ENCODE peak calls at places on chromosomes 5 and 9, in six cellular contexts. One of them, this sample, is unnamed.

GRCh38 chr5:63025679-63026078 is 447.1 kb downstream of the LRRC70 start:
- DNase-seq in MCF 10A: no peak
- DNase-seq in BE2C: no peak
- DNase-seq in left ventricle myocardium inferior: no peak
- DNase-seq in cardiac fibroblast: no peak
- DNase-seq in lung: no peak
- DNase-seq in this sample: no peak

GRCh38 chr5:5432020-5432707 is 9.7 kb downstream of the ICE1 start:
- DNase-seq in MCF 10A: peak; percentile 58
- DNase-seq in BE2C: no peak
- DNase-seq in left ventricle myocardium inferior: no peak
- DNase-seq in cardiac fibroblast: peak; percentile 84
- DNase-seq in lung: no peak
- DNase-seq in this sample: no peak

GRCh38 chr9:84669293-84670105 is at the start of gene NTRK2:
- DNase-seq in MCF 10A: peak; percentile 6
- DNase-seq in BE2C: no peak
- DNase-seq in left ventricle myocardium inferior: peak; percentile 36
- DNase-seq in cardiac fibroblast: peak; percentile 41
- DNase-seq in lung: no peak
- DNase-seq in this sample: peak; percentile 11

GRCh38 chr5:51987679-51988209 is 604.5 kb downstream of the ISL1 start:
- DNase-seq in MCF 10A: no peak
- DNase-seq in BE2C: peak; percentile 73
- DNase-seq in left ventricle myocardium inferior: no peak
- DNase-seq in cardiac fibroblast: no peak
- DNase-seq in lung: no peak
- DNase-seq in this sample: no peak

GRCh38 chr9:136401173-136401922 is 1.4 kb upstream of the SNAPC4 start:
- DNase-seq in MCF 10A: no peak
- DNase-seq in BE2C: no peak
- DNase-seq in left ventricle myocardium inferior: no peak
- DNase-seq in cardiac fibroblast: no peak
- DNase-seq in lung: no peak
- DNase-seq in this sample: no peak

GRCh38 chr9:112866662-112867274 is 23.9 kb downstream of the SLC46A2 start:
- DNase-seq in MCF 10A: peak; percentile 89
- DNase-seq in BE2C: no peak
- DNase-seq in left ventricle myocardium inferior: no peak
- DNase-seq in cardiac fibroblast: peak; percentile 35
- DNase-seq in lung: peak; percentile 74
- DNase-seq in this sample: no peak

GRCh38 chr9:27094640-27095039 is 14.4 kb upstream of the TEK start:
- DNase-seq in MCF 10A: peak; percentile 36
- DNase-seq in BE2C: no peak
- DNase-seq in left ventricle myocardium inferior: no peak
- DNase-seq in cardiac fibroblast: peak; percentile 97
- DNase-seq in lung: no peak
- DNase-seq in this sample: no peak

GRCh38 chr5:1930880-1931589 is 48.3 kb upstream of the IRX4 start:
- DNase-seq in MCF 10A: peak; percentile 52
- DNase-seq in BE2C: peak; percentile 13
- DNase-seq in left ventricle myocardium inferior: peak; percentile 37
- DNase-seq in cardiac fibroblast: no peak
- DNase-seq in lung: no peak
- DNase-seq in this sample: no peak

GRCh38 chr9:33318225-33318624 is 27.9 kb downstream of the NFX1 start:
- DNase-seq in MCF 10A: no peak
- DNase-seq in BE2C: no peak
- DNase-seq in left ventricle myocardium inferior: no peak
- DNase-seq in cardiac fibroblast: no peak
- DNase-seq in lung: no peak
- DNase-seq in this sample: no peak

GRCh38 chr5:8943301-8943700 is 602.6 kb downstream of the SEMA5A start:
- DNase-seq in MCF 10A: peak; percentile 7
- DNase-seq in BE2C: no peak
- DNase-seq in left ventricle myocardium inferior: no peak
- DNase-seq in cardiac fibroblast: peak; percentile 60
- DNase-seq in lung: no peak
- DNase-seq in this sample: no peak

GRCh38 chr9:9212963-9213362 is 1399.8 kb downstream of the PTPRD start:
- DNase-seq in MCF 10A: no peak
- DNase-seq in BE2C: no peak
- DNase-seq in left ventricle myocardium inferior: no peak
- DNase-seq in cardiac fibroblast: no peak
- DNase-seq in lung: no peak
- DNase-seq in this sample: no peak

GRCh38 chr5:144406463-144406862 is 235.8 kb downstream of the KCTD16 start:
- DNase-seq in MCF 10A: no peak
- DNase-seq in BE2C: no peak
- DNase-seq in left ventricle myocardium inferior: no peak
- DNase-seq in cardiac fibroblast: no peak
- DNase-seq in lung: no peak
- DNase-seq in this sample: no peak

GRCh38 chr5:10235350-10235749 is 14.3 kb downstream of the ATPSCKMT start:
- DNase-seq in MCF 10A: no peak
- DNase-seq in BE2C: no peak
- DNase-seq in left ventricle myocardium inferior: no peak
- DNase-seq in cardiac fibroblast: peak; percentile 18
- DNase-seq in lung: no peak
- DNase-seq in this sample: no peak

GRCh38 chr5:159660401-159660800 is 255.9 kb upstream of the ADRA1B start:
- DNase-seq in MCF 10A: peak; percentile 53
- DNase-seq in BE2C: no peak
- DNase-seq in left ventricle myocardium inferior: no peak
- DNase-seq in cardiac fibroblast: peak; percentile 25
- DNase-seq in lung: no peak
- DNase-seq in this sample: no peak

GRCh38 chr9:13431137-13431536 is 151.6 kb upstream of the MPDZ start:
- DNase-seq in MCF 10A: no peak
- DNase-seq in BE2C: no peak
- DNase-seq in left ventricle myocardium inferior: no peak
- DNase-seq in cardiac fibroblast: no peak
- DNase-seq in lung: no peak
- DNase-seq in this sample: no peak

GRCh38 chr9:19146441-19146840 is 19.1 kb upstream of the PLIN2 start:
- DNase-seq in MCF 10A: no peak
- DNase-seq in BE2C: no peak
- DNase-seq in left ventricle myocardium inferior: no peak
- DNase-seq in cardiac fibroblast: no peak
- DNase-seq in lung: no peak
- DNase-seq in this sample: no peak

GRCh38 chr9:127049044-127049443 is 73.4 kb downstream of the ANGPTL2 start:
- DNase-seq in MCF 10A: peak; percentile 96
- DNase-seq in BE2C: no peak
- DNase-seq in left ventricle myocardium inferior: no peak
- DNase-seq in cardiac fibroblast: peak; percentile 98
- DNase-seq in lung: peak; percentile 49
- DNase-seq in this sample: peak; percentile 51

GRCh38 chr5:56588636-56589485 is 226.5 kb upstream of the MAP3K1 start:
- DNase-seq in MCF 10A: no peak
- DNase-seq in BE2C: no peak
- DNase-seq in left ventricle myocardium inferior: peak; percentile 74
- DNase-seq in cardiac fibroblast: no peak
- DNase-seq in lung: peak; percentile 34
- DNase-seq in this sample: peak; percentile 66

GRCh38 chr9:6552738-6553121 is 92.8 kb downstream of the GLDC start:
- DNase-seq in MCF 10A: no peak
- DNase-seq in BE2C: no peak
- DNase-seq in left ventricle myocardium inferior: no peak
- DNase-seq in cardiac fibroblast: peak; percentile 68
- DNase-seq in lung: no peak
- DNase-seq in this sample: no peak

GRCh38 chr5:173913686-173914321 is 25.7 kb downstream of the CPEB4 start:
- DNase-seq in MCF 10A: no peak
- DNase-seq in BE2C: peak; percentile 20
- DNase-seq in left ventricle myocardium inferior: no peak
- DNase-seq in cardiac fibroblast: no peak
- DNase-seq in lung: no peak
- DNase-seq in this sample: no peak

GRCh38 chr5:669111-669841 is 23.9 kb downstream of the TPPP start:
- DNase-seq in MCF 10A: no peak
- DNase-seq in BE2C: peak; percentile 59
- DNase-seq in left ventricle myocardium inferior: no peak
- DNase-seq in cardiac fibroblast: no peak
- DNase-seq in lung: no peak
- DNase-seq in this sample: peak; percentile 32

GRCh38 chr5:78808380-78808779 is 159.8 kb upstream of the LHFPL2 start:
- DNase-seq in MCF 10A: no peak
- DNase-seq in BE2C: no peak
- DNase-seq in left ventricle myocardium inferior: peak; percentile 32
- DNase-seq in cardiac fibroblast: no peak
- DNase-seq in lung: no peak
- DNase-seq in this sample: no peak

GRCh38 chr9:15510789-15511575 is at the start of gene PSIP1:
- DNase-seq in MCF 10A: peak; percentile 83
- DNase-seq in BE2C: peak; percentile 84
- DNase-seq in left ventricle myocardium inferior: peak; percentile 77
- DNase-seq in cardiac fibroblast: peak; percentile 87
- DNase-seq in lung: peak; percentile 69
- DNase-seq in this sample: peak; percentile 93

GRCh38 chr5:103849934-103850333 is 287.3 kb upstream of the NUDT12 start:
- DNase-seq in MCF 10A: peak; percentile 45
- DNase-seq in BE2C: no peak
- DNase-seq in left ventricle myocardium inferior: no peak
- DNase-seq in cardiac fibroblast: peak; percentile 74
- DNase-seq in lung: no peak
- DNase-seq in this sample: no peak

DNA sequence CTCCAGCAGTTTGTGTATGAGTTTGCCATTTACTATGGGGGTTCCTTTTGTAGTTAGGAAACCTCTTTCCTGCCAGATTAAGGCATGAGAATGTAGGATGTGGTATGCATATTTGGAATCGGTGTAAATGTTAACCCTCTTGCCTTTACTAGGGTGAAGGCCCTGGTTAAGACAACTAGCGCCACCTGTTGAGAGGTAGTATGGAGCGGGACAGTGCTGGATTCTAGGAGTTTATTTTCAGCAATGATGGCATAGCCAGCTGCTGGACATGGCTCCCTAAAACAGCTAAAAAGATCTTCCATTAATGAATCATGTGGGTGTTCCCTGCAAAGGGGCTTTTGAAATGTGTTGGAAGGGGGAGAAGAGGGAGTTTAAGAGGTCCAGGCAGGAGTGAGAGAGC is 30.7 kb upstream of the GPX3 start:
- DNase-seq in MCF 10A: peak; percentile 41
- DNase-seq in BE2C: peak; percentile 26
- DNase-seq in left ventricle myocardium inferior: no peak
- DNase-seq in cardiac fibroblast: peak; percentile 10
- DNase-seq in lung: no peak
- DNase-seq in this sample: peak; percentile 44
- TF ChIP-seq CTCF in MCF 10A: peak; percentile 14
- TF ChIP-seq CTCF in BE2C: peak; percentile 47
- TF ChIP-seq CTCF in left ventricle myocardium inferior: peak; percentile 8
- TF ChIP-seq CTCF in cardiac fibroblast: peak; percentile 23
- TF ChIP-seq CTCF in lung: no peak
- TF ChIP-seq CTCF in this sample: peak; percentile 22

DNA sequence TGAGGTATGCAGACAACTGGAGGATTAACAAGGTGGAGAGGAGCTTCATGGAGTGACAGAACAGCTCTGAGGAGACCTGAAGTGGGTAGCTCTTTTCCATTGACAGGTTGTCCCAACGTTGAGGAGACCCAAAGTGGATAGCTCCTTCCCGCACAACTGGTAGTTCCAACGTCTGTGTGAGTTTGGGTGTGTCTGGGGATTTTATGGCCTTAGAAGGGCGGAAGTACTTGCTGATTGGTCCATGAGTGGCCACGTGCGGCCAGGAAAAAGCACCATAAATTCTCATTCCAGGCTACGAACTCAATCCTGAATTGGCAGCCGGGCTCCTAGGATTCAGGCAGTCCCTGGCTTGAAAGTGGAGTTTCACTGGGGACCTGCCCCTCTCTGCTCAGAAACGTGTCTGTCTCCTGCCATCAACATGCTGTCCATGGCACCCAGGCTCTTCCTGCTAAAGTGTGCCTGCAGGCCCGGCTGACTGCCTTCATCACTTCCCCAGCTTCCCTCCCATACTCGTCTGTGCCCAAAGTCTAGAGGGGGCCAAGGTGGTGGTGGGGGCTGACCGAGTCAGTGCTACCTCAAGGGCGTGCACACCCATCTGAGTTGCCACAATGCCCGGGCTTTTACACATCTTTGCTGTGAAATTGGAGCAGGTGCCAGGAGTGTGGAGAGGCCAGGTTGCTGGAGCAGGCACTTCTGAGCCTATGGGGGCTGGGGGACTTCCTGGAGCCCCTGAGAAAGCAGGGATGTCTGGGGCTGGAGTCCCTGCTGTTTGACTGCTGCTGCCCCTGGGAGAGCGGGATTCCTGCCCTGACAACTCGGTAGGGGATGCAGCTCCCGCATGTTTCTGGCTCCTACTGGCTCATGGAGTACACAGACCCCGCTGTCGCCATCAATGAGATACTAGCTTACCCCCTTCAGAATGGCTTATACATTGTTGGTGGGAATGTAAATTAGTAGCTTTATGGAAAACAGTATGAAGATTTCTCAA is 2034.6 kb upstream of the ACO1 start:
- DNase-seq in MCF 10A: no peak
- DNase-seq in BE2C: no peak
- DNase-seq in left ventricle myocardium inferior: no peak
- DNase-seq in cardiac fibroblast: no peak
- DNase-seq in lung: no peak
- DNase-seq in this sample: no peak
- TF ChIP-seq CTCF in MCF 10A: no peak
- TF ChIP-seq CTCF in BE2C: no peak
- TF ChIP-seq CTCF in left ventricle myocardium inferior: no peak
- TF ChIP-seq CTCF in cardiac fibroblast: no peak
- TF ChIP-seq CTCF in lung: no peak
- TF ChIP-seq CTCF in this sample: no peak

DNA sequence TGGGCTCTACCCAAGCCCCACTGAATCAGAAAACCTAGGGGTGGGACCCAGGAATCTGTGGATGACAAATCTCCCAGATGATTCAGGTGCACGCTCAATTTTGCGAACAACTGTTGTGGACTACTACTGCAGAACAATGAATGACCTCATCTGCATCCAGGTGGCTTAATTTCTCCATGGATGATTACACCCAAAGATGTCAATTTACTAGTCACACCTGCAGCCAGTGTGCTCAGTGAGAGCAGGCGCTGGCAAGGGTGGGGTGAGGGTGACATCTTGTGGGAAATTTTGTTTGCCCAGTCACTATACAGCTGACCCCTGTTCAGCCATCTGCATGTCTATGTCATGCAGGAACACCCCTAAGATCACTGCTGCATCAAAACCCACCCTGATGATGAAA is 118.2 kb downstream of the ENTREP1 start:
- DNase-seq in MCF 10A: no peak
- DNase-seq in BE2C: no peak
- DNase-seq in left ventricle myocardium inferior: no peak
- DNase-seq in cardiac fibroblast: no peak
- DNase-seq in lung: no peak
- DNase-seq in this sample: no peak
- TF ChIP-seq CTCF in MCF 10A: no peak
- TF ChIP-seq CTCF in BE2C: no peak
- TF ChIP-seq CTCF in left ventricle myocardium inferior: no peak
- TF ChIP-seq CTCF in cardiac fibroblast: no peak
- TF ChIP-seq CTCF in lung: no peak
- TF ChIP-seq CTCF in this sample: no peak

DNA sequence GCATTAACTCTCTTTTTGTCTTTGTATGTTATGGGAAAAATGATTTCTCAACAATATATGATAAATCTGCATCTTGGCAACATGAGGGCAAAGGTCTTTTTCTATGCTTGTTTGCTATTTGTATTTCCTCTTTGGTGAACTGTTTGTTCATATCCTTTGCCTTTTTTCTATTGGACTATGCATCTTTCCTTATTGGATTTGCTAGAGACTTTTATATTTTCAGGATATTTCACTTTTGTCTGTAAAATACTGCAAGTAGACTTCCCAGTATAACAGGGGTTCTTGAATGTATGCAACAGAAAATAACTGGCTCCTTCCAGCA is 69.4 kb upstream of the SSBP2 start:
- DNase-seq in MCF 10A: no peak
- DNase-seq in BE2C: no peak
- DNase-seq in left ventricle myocardium inferior: no peak
- DNase-seq in cardiac fibroblast: no peak
- DNase-seq in lung: no peak
- DNase-seq in this sample: no peak
- TF ChIP-seq CTCF in MCF 10A: no peak
- TF ChIP-seq CTCF in BE2C: no peak
- TF ChIP-seq CTCF in left ventricle myocardium inferior: no peak
- TF ChIP-seq CTCF in cardiac fibroblast: no peak
- TF ChIP-seq CTCF in lung: no peak
- TF ChIP-seq CTCF in this sample: no peak